ENCODE peak calls at places on chromosomes 6 and 20, in four cellular contexts. One of them, this sample, is unnamed.

GRCh38 chr6:124002377-124003081 is 198.9 kb downstream of the NKAIN2 start:
- DNase-seq in GM12878: no peak
- DNase-seq in K562: no peak
- DNase-seq in WTC11: no peak
- DNase-seq in this sample: no peak

GRCh38 chr20:39874049-39874893 is 814.8 kb downstream of the MAFB start:
- DNase-seq in K562: peak; percentile 44
- DNase-seq in WTC11: peak; percentile 87
- DNase-seq in GM12878: peak; percentile 60
- DNase-seq in this sample: peak; percentile 53

GRCh38 chr20:44540834-44541233 is 19.0 kb upstream of the SERINC3 start:
- DNase-seq in GM12878: no peak
- DNase-seq in WTC11: no peak
- DNase-seq in K562: no peak
- DNase-seq in this sample: no peak

GRCh38 chr6:36698196-36698595 is 570 bp downstream of the RAB44 start:
- DNase-seq in K562: no peak
- DNase-seq in WTC11: no peak
- DNase-seq in GM12878: no peak
- DNase-seq in this sample: no peak

GRCh38 chr20:10115021-10115420 is 80.2 kb downstream of the ANKEF1 start:
- DNase-seq in K562: no peak
- DNase-seq in GM12878: no peak
- DNase-seq in WTC11: no peak
- DNase-seq in this sample: no peak

GRCh38 chr20:56799187-56799586 is 170.1 kb downstream of the TFAP2C start:
- DNase-seq in GM12878: no peak
- DNase-seq in WTC11: no peak
- DNase-seq in K562: no peak
- DNase-seq in this sample: no peak

GRCh38 chr20:31560900-31561598 is 44.0 kb upstream of the ID1 start:
- DNase-seq in K562: no peak
- DNase-seq in GM12878: no peak
- DNase-seq in WTC11: no peak
- DNase-seq in this sample: no peak

GRCh38 chr6:30614843-30615218 is 2.2 kb downstream of the PPP1R10 start:
- DNase-seq in K562: peak; percentile 84
- DNase-seq in WTC11: peak; percentile 76
- DNase-seq in GM12878: peak; percentile 90
- DNase-seq in this sample: peak; percentile 75

GRCh38 chr6:160337301-160337700 is 10.9 kb upstream of the SLC22A3 start:
- DNase-seq in WTC11: no peak
- DNase-seq in GM12878: no peak
- DNase-seq in K562: no peak
- DNase-seq in this sample: no peak

GRCh38 chr6:73477407-73477806 is 15.9 kb downstream of the MTO1 start:
- DNase-seq in GM12878: no peak
- DNase-seq in WTC11: no peak
- DNase-seq in K562: no peak
- DNase-seq in this sample: no peak

GRCh38 chr20:36435799-36436541 is 105.3 kb upstream of the MYL9 start:
- DNase-seq in GM12878: no peak
- DNase-seq in K562: peak; percentile 98
- DNase-seq in WTC11: peak; percentile 99
- DNase-seq in this sample: peak; percentile 88
- TF ChIP-seq USF1 in GM12878: no peak
- TF ChIP-seq USF1 in K562: no peak
- TF ChIP-seq USF1 in WTC11: no peak
- TF ChIP-seq USF1 in this sample: no peak

GRCh38 chr6:43575105-43575771 is 600 bp downstream of the XPO5 start:
- DNase-seq in K562: peak; percentile 88
- DNase-seq in GM12878: no peak
- DNase-seq in WTC11: peak; percentile 40
- DNase-seq in this sample: peak; percentile 68
- TF ChIP-seq USF1 in K562: peak; percentile 47
- TF ChIP-seq USF1 in GM12878: no peak
- TF ChIP-seq USF1 in WTC11: peak; percentile 9
- TF ChIP-seq USF1 in this sample: no peak

GRCh38 chr6:159012201-159012600 is 12.2 kb upstream of the RSPH3 start:
- DNase-seq in K562: no peak
- DNase-seq in WTC11: no peak
- DNase-seq in GM12878: no peak
- DNase-seq in this sample: no peak
- TF ChIP-seq USF1 in K562: no peak
- TF ChIP-seq USF1 in WTC11: no peak
- TF ChIP-seq USF1 in GM12878: no peak
- TF ChIP-seq USF1 in this sample: no peak

DNA sequence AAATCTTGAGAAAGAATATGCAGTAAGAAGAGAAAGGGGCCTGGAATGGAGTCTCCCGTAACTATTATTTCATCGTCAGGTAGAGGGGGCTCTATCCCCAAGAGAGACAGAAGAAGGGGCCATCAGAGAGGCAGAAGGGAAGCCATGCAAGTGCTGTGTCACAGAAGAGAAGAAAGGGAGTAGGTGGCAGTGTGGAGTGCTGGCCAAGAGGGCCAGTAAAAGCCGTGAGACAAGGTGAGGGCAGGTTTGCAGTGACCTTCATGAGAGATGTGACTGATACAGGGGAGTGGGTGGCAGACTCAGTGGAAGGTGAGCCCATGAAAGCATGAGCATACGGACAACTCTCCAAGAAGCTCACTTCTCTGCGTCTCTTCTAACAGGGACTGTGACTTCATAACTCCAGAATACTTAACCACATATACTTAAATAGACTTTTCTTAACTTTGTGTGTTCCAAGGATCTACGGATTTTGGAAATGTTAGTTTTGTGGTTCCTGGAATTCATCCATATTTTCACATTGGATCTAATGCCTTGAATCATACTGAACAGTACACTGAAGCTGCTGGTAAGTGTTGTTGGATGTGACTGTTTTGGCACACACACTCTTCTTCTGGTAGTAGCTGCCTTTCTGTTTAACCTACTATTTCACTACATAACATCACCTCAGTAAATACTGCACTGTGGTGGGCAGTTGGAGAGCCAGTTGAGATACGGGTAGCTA is 15.6 kb downstream of the PM20D2 start:
- DNase-seq in K562: peak; percentile 9
- DNase-seq in WTC11: peak; percentile 30
- DNase-seq in GM12878: no peak
- DNase-seq in this sample: no peak
- TF ChIP-seq USF1 in K562: no peak
- TF ChIP-seq USF1 in WTC11: no peak
- TF ChIP-seq USF1 in GM12878: no peak
- TF ChIP-seq USF1 in this sample: no peak

DNA sequence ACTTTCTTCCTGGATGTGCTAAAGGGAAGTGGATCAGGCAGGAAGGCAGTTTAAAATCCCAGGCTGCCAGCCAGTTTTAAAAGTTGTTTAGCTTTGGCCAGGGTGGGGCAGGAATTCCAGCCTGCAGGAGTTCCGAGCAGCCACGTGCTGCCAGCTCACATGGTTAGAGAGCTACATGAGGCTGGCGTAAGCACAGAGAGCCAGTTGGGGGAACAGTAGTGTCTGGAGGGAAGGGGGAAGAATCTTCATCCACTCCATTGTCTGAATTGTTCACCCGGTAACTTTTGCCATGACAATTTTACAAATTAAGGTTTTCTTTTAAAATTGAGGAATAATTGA is 12.0 kb downstream of the CDC25B start:
- DNase-seq in WTC11: no peak
- DNase-seq in K562: no peak
- DNase-seq in GM12878: no peak
- DNase-seq in this sample: no peak
- TF ChIP-seq USF1 in WTC11: no peak
- TF ChIP-seq USF1 in K562: no peak
- TF ChIP-seq USF1 in GM12878: no peak
- TF ChIP-seq USF1 in this sample: peak; percentile 86

GRCh38 chr6:43657221-43657802 is 12.5 kb downstream of the RSPH9 start:
- DNase-seq in GM12878: no peak
- DNase-seq in K562: no peak
- DNase-seq in WTC11: no peak
- DNase-seq in this sample: no peak

GRCh38 chr6:43658161-43658560 is 13.3 kb downstream of the RSPH9 start:
- DNase-seq in WTC11: no peak
- DNase-seq in K562: no peak
- DNase-seq in GM12878: no peak
- DNase-seq in this sample: no peak
- TF ChIP-seq USF1 in WTC11: no peak
- TF ChIP-seq USF1 in K562: no peak
- TF ChIP-seq USF1 in GM12878: no peak
- TF ChIP-seq USF1 in this sample: no peak

DNA sequence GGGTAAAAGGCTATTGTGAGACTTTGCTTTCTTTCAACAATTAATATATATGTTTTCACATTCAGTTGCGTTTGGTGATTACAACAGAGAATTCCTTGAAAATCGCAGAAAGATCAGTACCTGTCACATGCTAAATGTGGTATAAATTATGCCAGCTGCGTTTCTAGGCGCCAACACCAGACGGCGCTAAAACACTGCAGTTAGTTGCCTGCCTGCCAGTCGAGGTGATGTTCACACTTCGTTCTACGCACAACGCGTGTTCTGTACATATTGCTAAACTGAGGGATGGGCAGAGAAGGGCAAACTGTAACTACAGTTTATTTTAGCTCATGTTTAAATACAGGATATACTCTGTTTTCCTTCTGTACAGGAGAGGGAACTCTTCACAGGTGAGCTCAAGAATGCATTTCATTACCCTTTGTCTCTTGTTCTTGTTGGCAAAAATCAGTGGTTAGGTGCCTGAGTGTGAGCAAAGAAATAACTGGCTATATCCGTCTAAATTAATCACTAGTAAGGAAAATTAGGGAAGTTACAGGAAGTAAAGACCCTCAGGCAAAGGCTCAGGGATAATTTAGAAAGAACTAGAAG is 100.1 kb upstream of the RGS17 start:
- DNase-seq in K562: peak; percentile 14
- DNase-seq in WTC11: peak; percentile 87
- DNase-seq in GM12878: no peak
- DNase-seq in this sample: peak; percentile 51
- TF ChIP-seq USF1 in K562: no peak
- TF ChIP-seq USF1 in WTC11: no peak
- TF ChIP-seq USF1 in GM12878: no peak
- TF ChIP-seq USF1 in this sample: no peak

DNA sequence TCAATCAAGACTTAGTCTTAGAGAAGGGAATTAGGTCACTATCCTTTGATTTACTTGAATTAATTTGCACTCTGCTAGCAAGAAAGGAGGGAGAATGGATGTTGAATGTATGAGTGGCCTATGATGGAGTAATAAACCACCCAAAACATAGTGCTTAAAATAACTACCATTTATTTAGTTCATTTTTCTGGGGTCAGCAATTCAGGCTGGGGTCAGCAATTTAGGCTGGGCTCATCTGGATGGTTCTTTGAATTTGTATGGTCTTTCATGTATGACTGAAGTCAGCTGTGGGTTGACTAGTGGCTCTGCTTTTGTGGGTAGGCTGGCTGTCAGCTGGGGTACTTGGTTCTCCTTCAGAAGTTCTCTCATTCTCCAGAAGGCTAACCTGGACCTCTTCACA is 21.0 kb upstream of the LAMA4 start:
- DNase-seq in WTC11: no peak
- DNase-seq in GM12878: no peak
- DNase-seq in K562: no peak
- DNase-seq in this sample: no peak
- TF ChIP-seq USF1 in WTC11: no peak
- TF ChIP-seq USF1 in GM12878: no peak
- TF ChIP-seq USF1 in K562: no peak
- TF ChIP-seq USF1 in this sample: no peak

GRCh38 chr6:16129623-16130243 is 847 bp downstream of the MYLIP start:
- DNase-seq in WTC11: peak; percentile 33
- DNase-seq in GM12878: no peak
- DNase-seq in K562: no peak
- DNase-seq in this sample: no peak
- TF ChIP-seq USF1 in WTC11: no peak
- TF ChIP-seq USF1 in GM12878: no peak
- TF ChIP-seq USF1 in K562: no peak
- TF ChIP-seq USF1 in this sample: no peak